ENCODE peak calls at places on chromosomes 16 and 17, in ten cellular contexts. One of them, this sample, is unnamed.

GRCh38 chr17:81566461-81567126 is 14.4 kb upstream of the FAAP100 start:
- DNase-seq in stomach: peak; percentile 84
- DNase-seq in adrenal gland: peak; percentile 83
- DNase-seq in transverse colon: peak; percentile 73
- DNase-seq in spleen: no peak
- DNase-seq in heart left ventricle: peak; percentile 83
- DNase-seq in K562: no peak
- DNase-seq in HCT116: peak; percentile 41
- DNase-seq in prostate gland: peak; percentile 81
- DNase-seq in GM12891: no peak
- DNase-seq in this sample: no peak

GRCh38 chr16:53220585-53220984 is 165.8 kb downstream of the CHD9 start:
- DNase-seq in GM12891: no peak
- DNase-seq in spleen: no peak
- DNase-seq in heart left ventricle: no peak
- DNase-seq in adrenal gland: no peak
- DNase-seq in HCT116: no peak
- DNase-seq in stomach: no peak
- DNase-seq in K562: no peak
- DNase-seq in prostate gland: no peak
- DNase-seq in transverse colon: no peak
- DNase-seq in this sample: no peak

GRCh38 chr16:56632848-56633365 is 448 bp downstream of the MT1M start:
- DNase-seq in K562: no peak
- DNase-seq in adrenal gland: no peak
- DNase-seq in heart left ventricle: no peak
- DNase-seq in transverse colon: no peak
- DNase-seq in prostate gland: no peak
- DNase-seq in GM12891: no peak
- DNase-seq in stomach: no peak
- DNase-seq in HCT116: no peak
- DNase-seq in spleen: no peak
- DNase-seq in this sample: no peak

GRCh38 chr17:50274142-50274944 is at the start of gene TMEM92:
- DNase-seq in GM12891: no peak
- DNase-seq in adrenal gland: no peak
- DNase-seq in spleen: peak; percentile 75
- DNase-seq in prostate gland: no peak
- DNase-seq in heart left ventricle: peak; percentile 19
- DNase-seq in stomach: peak; percentile 89
- DNase-seq in K562: peak; percentile 86
- DNase-seq in HCT116: peak; percentile 62
- DNase-seq in transverse colon: peak; percentile 81
- DNase-seq in this sample: peak; percentile 6

GRCh38 chr16:4309833-4310266 is 6.0 kb upstream of the GLIS2 start:
- DNase-seq in K562: no peak
- DNase-seq in spleen: peak; percentile 89
- DNase-seq in GM12891: no peak
- DNase-seq in heart left ventricle: peak; percentile 76
- DNase-seq in stomach: peak; percentile 82
- DNase-seq in prostate gland: no peak
- DNase-seq in transverse colon: peak; percentile 72
- DNase-seq in adrenal gland: peak; percentile 73
- DNase-seq in HCT116: peak; percentile 61
- DNase-seq in this sample: peak; percentile 64

GRCh38 chr16:17161034-17161433 is 309.7 kb downstream of the XYLT1 start:
- DNase-seq in K562: no peak
- DNase-seq in spleen: no peak
- DNase-seq in stomach: no peak
- DNase-seq in adrenal gland: no peak
- DNase-seq in GM12891: no peak
- DNase-seq in transverse colon: no peak
- DNase-seq in prostate gland: no peak
- DNase-seq in HCT116: no peak
- DNase-seq in heart left ventricle: no peak
- DNase-seq in this sample: no peak

GRCh38 chr17:37884516-37884915 is 39.7 kb upstream of the TBC1D3K start:
- DNase-seq in prostate gland: no peak
- DNase-seq in spleen: no peak
- DNase-seq in HCT116: no peak
- DNase-seq in K562: no peak
- DNase-seq in adrenal gland: no peak
- DNase-seq in transverse colon: no peak
- DNase-seq in stomach: no peak
- DNase-seq in heart left ventricle: no peak
- DNase-seq in GM12891: no peak
- DNase-seq in this sample: no peak

GRCh38 chr16:9518054-9518453 is 426.6 kb downstream of the HAPSTR1 start:
- DNase-seq in HCT116: no peak
- DNase-seq in heart left ventricle: peak; percentile 26
- DNase-seq in GM12891: no peak
- DNase-seq in adrenal gland: peak; percentile 56
- DNase-seq in spleen: no peak
- DNase-seq in K562: no peak
- DNase-seq in prostate gland: peak; percentile 69
- DNase-seq in transverse colon: no peak
- DNase-seq in stomach: no peak
- DNase-seq in this sample: no peak

GRCh38 chr17:44348234-44348987 is 3.3 kb downstream of the GRN start:
- DNase-seq in heart left ventricle: peak; percentile 60
- DNase-seq in stomach: no peak
- DNase-seq in adrenal gland: no peak
- DNase-seq in transverse colon: peak; percentile 48
- DNase-seq in prostate gland: peak; percentile 47
- DNase-seq in spleen: peak; percentile 90
- DNase-seq in GM12891: peak; percentile 71
- DNase-seq in HCT116: no peak
- DNase-seq in K562: peak; percentile 7
- DNase-seq in this sample: peak; percentile 68

GRCh38 chr17:68641276-68642117 is 40.3 kb upstream of the FAM20A start:
- DNase-seq in stomach: no peak
- DNase-seq in transverse colon: no peak
- DNase-seq in prostate gland: no peak
- DNase-seq in GM12891: no peak
- DNase-seq in K562: no peak
- DNase-seq in HCT116: no peak
- DNase-seq in spleen: no peak
- DNase-seq in heart left ventricle: no peak
- DNase-seq in adrenal gland: no peak
- DNase-seq in this sample: no peak

GRCh38 chr17:68646626-68647526 is 45.7 kb upstream of the FAM20A start:
- DNase-seq in adrenal gland: no peak
- DNase-seq in stomach: peak; percentile 60
- DNase-seq in GM12891: no peak
- DNase-seq in heart left ventricle: no peak
- DNase-seq in transverse colon: no peak
- DNase-seq in prostate gland: no peak
- DNase-seq in spleen: no peak
- DNase-seq in HCT116: no peak
- DNase-seq in K562: no peak
- DNase-seq in this sample: no peak

GRCh38 chr17:68640601-68641000 is 39.4 kb upstream of the FAM20A start:
- DNase-seq in spleen: no peak
- DNase-seq in K562: no peak
- DNase-seq in adrenal gland: no peak
- DNase-seq in heart left ventricle: no peak
- DNase-seq in GM12891: no peak
- DNase-seq in prostate gland: no peak
- DNase-seq in stomach: no peak
- DNase-seq in HCT116: no peak
- DNase-seq in transverse colon: no peak
- DNase-seq in this sample: no peak

DNA sequence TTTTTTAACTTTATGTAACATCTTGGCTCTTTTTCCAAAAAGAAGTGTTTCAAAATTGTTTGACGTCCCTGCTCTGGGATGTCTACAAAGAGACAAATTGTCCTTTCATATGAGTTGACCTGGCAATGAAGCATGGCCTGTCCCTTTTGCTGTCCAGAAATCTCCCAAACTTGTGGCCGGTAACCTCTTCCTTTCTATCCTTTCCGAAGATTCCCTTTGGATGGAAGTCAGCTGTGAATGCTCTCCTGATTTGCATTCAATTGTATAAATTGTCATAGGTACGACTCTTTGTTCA is 40.9 kb upstream of the FAM20A start:
- DNase-seq in stomach: no peak
- DNase-seq in heart left ventricle: no peak
- DNase-seq in transverse colon: no peak
- DNase-seq in K562: no peak
- DNase-seq in GM12891: no peak
- DNase-seq in spleen: no peak
- DNase-seq in adrenal gland: no peak
- DNase-seq in prostate gland: no peak
- DNase-seq in HCT116: no peak
- DNase-seq in this sample: no peak
- TF ChIP-seq POLR2A in stomach: no peak
- TF ChIP-seq POLR2A in heart left ventricle: no peak
- TF ChIP-seq POLR2A in transverse colon: no peak
- TF ChIP-seq POLR2A in K562: no peak
- TF ChIP-seq POLR2A in GM12891: no peak
- TF ChIP-seq POLR2A in spleen: no peak
- TF ChIP-seq POLR2A in adrenal gland: no peak
- TF ChIP-seq POLR2A in prostate gland: no peak
- TF ChIP-seq POLR2A in HCT116: no peak
- TF ChIP-seq POLR2A in this sample: no peak

DNA sequence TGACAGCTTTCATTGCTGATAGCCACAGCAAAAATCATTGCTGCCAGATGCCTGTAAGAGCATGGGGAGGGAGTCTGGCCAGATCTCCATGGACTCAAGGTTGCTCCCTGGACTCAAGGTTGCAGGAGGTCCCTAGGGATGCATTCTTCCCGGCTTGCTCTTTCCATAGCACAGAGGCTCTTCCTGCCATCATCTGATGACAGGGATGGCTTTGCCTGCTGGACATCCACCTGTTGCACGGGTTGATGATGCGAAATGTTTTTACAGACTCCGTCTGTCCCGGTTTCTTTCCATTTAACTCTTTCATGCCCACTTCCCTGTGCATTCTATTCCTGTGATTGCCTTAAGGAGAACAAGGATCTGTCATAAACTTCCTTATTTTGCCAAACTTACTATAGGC is 115.6 kb upstream of the HSBP1 start:
- DNase-seq in GM12891: no peak
- DNase-seq in K562: no peak
- DNase-seq in prostate gland: no peak
- DNase-seq in heart left ventricle: no peak
- DNase-seq in HCT116: no peak
- DNase-seq in stomach: no peak
- DNase-seq in transverse colon: no peak
- DNase-seq in adrenal gland: no peak
- DNase-seq in spleen: no peak
- DNase-seq in this sample: no peak
- TF ChIP-seq POLR2A in GM12891: no peak
- TF ChIP-seq POLR2A in K562: no peak
- TF ChIP-seq POLR2A in prostate gland: no peak
- TF ChIP-seq POLR2A in heart left ventricle: no peak
- TF ChIP-seq POLR2A in HCT116: no peak
- TF ChIP-seq POLR2A in stomach: no peak
- TF ChIP-seq POLR2A in transverse colon: no peak
- TF ChIP-seq POLR2A in adrenal gland: no peak
- TF ChIP-seq POLR2A in spleen: no peak
- TF ChIP-seq POLR2A in this sample: no peak

DNA sequence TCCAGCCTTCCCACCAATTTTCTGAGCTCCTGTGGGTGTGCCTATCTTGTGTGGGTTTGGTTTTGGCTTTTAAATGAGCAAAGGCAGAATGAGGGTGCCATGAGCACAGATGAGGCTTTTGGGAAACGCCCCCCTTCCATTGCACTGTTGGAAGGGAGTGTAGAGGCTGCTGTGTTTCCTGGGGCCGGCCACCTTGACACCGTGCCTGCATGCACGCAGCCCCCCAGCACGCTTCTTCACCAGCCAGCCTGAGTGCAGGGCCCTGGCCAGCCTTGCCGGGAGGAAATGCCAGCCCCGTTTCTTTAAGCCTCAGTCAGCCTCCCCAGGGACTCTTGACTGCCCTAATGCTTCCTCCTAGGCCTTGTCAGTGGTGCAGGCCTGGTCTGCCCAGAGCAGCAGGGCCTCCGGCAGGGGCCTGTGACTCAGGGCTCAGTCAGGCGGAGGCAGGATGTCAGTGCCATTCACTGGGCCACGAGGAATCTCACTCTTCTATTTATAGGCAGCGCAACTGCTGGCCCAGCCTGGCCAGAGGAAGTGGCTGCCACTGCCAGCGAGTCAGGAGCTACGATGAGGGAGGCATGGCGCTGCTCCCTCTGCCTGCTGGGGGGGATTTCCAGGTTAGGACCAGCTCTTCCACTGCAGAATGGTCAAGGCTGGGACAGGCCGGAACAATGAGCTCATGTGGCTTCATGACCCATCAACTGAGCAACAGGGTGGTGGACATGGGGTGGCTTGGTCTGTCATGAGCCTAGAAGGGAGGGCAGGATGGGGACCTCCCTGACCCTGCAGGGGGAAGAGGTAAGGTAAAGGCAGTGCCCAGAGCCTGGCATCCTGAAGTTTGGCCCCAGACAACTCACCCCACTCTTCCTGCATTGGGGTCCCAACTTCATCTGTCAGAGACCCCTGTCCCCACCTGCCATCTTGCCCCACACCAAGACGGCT is 205.2 kb downstream of the RAB11FIP4 start:
- DNase-seq in HCT116: peak; percentile 77
- DNase-seq in heart left ventricle: peak; percentile 89
- DNase-seq in stomach: no peak
- DNase-seq in prostate gland: no peak
- DNase-seq in GM12891: peak; percentile 50
- DNase-seq in K562: no peak
- DNase-seq in spleen: peak; percentile 92
- DNase-seq in adrenal gland: peak; percentile 84
- DNase-seq in transverse colon: peak; percentile 50
- DNase-seq in this sample: peak; percentile 50
- TF ChIP-seq POLR2A in HCT116: no peak
- TF ChIP-seq POLR2A in heart left ventricle: no peak
- TF ChIP-seq POLR2A in stomach: no peak
- TF ChIP-seq POLR2A in prostate gland: no peak
- TF ChIP-seq POLR2A in GM12891: no peak
- TF ChIP-seq POLR2A in K562: no peak
- TF ChIP-seq POLR2A in spleen: no peak
- TF ChIP-seq POLR2A in adrenal gland: no peak
- TF ChIP-seq POLR2A in transverse colon: no peak
- TF ChIP-seq POLR2A in this sample: no peak

DNA sequence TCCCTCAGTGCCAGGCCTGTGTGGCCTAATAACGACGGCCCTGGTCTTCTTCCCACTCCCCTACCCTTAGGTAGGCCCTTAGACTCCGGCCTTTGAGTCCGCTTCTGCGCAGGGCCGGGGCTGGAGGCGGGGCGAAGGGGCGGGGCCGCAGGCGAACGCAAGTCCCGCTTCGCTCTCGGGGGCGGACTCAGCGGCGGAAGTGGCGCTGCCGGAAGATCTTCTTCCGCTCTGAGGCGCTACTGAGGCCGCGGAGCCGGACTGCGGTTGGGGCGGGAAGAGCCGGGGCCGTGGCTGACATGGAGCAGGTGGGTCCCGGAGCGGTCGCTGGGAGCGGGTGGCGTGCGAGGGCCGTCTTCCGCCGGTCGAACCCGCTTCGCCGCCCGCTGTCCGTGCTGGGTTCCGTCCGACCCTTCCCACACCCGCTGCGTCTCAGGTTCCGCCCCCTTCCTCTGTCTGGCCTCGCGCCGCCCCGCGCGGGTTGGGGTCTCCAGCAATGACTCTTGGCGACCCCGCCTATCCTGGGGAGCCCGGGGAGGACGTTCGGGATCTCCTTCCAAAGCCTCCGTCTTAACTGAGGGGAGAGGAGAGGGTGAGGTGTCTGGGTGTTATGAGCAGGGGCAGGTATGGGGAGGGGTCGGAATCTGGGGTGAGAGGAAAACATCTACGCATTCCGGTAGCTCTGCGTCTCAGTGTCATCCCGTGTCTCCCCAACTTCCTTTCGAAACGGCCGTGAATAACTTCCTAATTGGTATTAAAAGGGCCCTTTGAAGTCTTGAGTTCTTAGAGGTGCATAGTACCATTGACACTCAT is at the start of gene STARD3:
- DNase-seq in K562: peak; percentile 92
- DNase-seq in adrenal gland: peak; percentile 92
- DNase-seq in stomach: peak; percentile 95
- DNase-seq in GM12891: peak; percentile 98
- DNase-seq in transverse colon: peak; percentile 96
- DNase-seq in heart left ventricle: peak; percentile 95
- DNase-seq in prostate gland: peak; percentile 91
- DNase-seq in HCT116: peak; percentile 73
- DNase-seq in spleen: peak; percentile 99
- DNase-seq in this sample: peak; percentile 99
- TF ChIP-seq POLR2A in K562: peak; percentile 87
- TF ChIP-seq POLR2A in adrenal gland: peak; percentile 74
- TF ChIP-seq POLR2A in stomach: no peak
- TF ChIP-seq POLR2A in GM12891: peak; percentile 72
- TF ChIP-seq POLR2A in transverse colon: peak; percentile 78
- TF ChIP-seq POLR2A in heart left ventricle: no peak
- TF ChIP-seq POLR2A in prostate gland: peak; percentile 64
- TF ChIP-seq POLR2A in HCT116: no peak
- TF ChIP-seq POLR2A in spleen: peak; percentile 13
- TF ChIP-seq POLR2A in this sample: peak; percentile 84